ENCODE peak calls at places on chromosomes 1 and 21, in seven cellular contexts. M is HCT116, E is K562, C is SK-N-SH, P is H1, S is GM12878, W is HepG2. G is an unnamed sample.

GRCh38 chr1:88973520-88974137 is 18.8 kb downstream of the KYAT3 start:
- DNase-seq in M (peak; percentile 33), E (peak; percentile 24), C (no peak), P (no peak), S (no peak), W (peak; percentile 38), G (peak; percentile 69)

GRCh38 chr1:39359028-39359570 is 132.3 kb upstream of the BMP8A start:
- DNase-seq in M (no peak), E (no peak), C (no peak), P (no peak), S (no peak), W (no peak), G (no peak)

GRCh38 chr1:100152271-100152670 is 19.3 kb downstream of the TRMT13 start:
- DNase-seq in M (no peak), E (no peak), C (no peak), P (no peak), S (no peak), W (no peak), G (no peak)

GRCh38 chr21:46205766-46206162 is 21.5 kb upstream of the SPATC1L start:
- DNase-seq in M (no peak), E (no peak), C (no peak), P (no peak), S (no peak), W (no peak), G (no peak)

GRCh38 chr1:214518387-214518786 is 33.0 kb downstream of the PTPN14 start:
- DNase-seq in M (no peak), E (no peak), C (no peak), P (no peak), S (no peak), W (no peak), G (no peak)

GRCh38 chr1:228369608-228370438 is 36.8 kb downstream of the TRIM11 start:
- DNase-seq in M (no peak), E (no peak), C (no peak), P (no peak), S (no peak), W (no peak), G (no peak)

GRCh38 chr1:92543131-92544055 is 56.7 kb upstream of the GFI1 start:
- DNase-seq in M (no peak), E (no peak), C (no peak), P (no peak), S (no peak), W (no peak), G (no peak)

GRCh38 chr21:25967566-25968438 is 202.8 kb downstream of the APP start:
- DNase-seq in M (no peak), E (no peak), C (no peak), P (no peak), S (peak; percentile 44), W (no peak), G (no peak)

GRCh38 chr1:25232027-25232865 is at the start of gene SYF2:
- DNase-seq in M (peak; percentile 84), E (peak; percentile 93), C (peak; percentile 93), P (peak; percentile 93), S (peak; percentile 81), W (peak; percentile 93), G (peak; percentile 98)
- TF ChIP-seq POLR2AphosphoS5 in M (peak; percentile 62), E (peak; percentile 87), C (peak; percentile 64), P (peak; percentile 83), S (peak; percentile 83), W (peak; percentile 82), G (peak; percentile 87)

GRCh38 chr1:42359466-42359865 is 21.1 kb upstream of the RIMKLA start:
- DNase-seq in M (no peak), E (no peak), C (no peak), P (no peak), S (no peak), W (no peak), G (no peak)
- H2AFZ ChIP-seq in M (no peak overlapping the region), E (no peak overlapping the region), C (no peak overlapping the region), P (no peak overlapping the region), S (no peak overlapping the region), W (no peak overlapping the region), G (no peak overlapping the region)

GRCh38 chr1:9929431-9930385 is 13.5 kb downstream of the LZIC start:
- DNase-seq in M (no peak), E (peak; percentile 63), C (no peak), P (peak; percentile 54), S (no peak), W (peak; percentile 97), G (peak; percentile 87)
- H3K27ac ChIP-seq in M (no peak overlapping the region), E (peak overlapping the region; percentile 86), C (no peak overlapping the region), P (no peak overlapping the region), S (no peak overlapping the region), W (peak overlapping the region; percentile 99), G (peak overlapping the region; percentile 46)

GRCh38 chr1:48560577-48560976 is 88.6 kb upstream of the SPATA6 start:
- DNase-seq in M (no peak), E (no peak), C (no peak), P (no peak), S (no peak), W (no peak), G (no peak)
- TF ChIP-seq POLR2AphosphoS5 in M (no peak), E (no peak), C (no peak), P (no peak), S (no peak), W (no peak), G (no peak)

DNA sequence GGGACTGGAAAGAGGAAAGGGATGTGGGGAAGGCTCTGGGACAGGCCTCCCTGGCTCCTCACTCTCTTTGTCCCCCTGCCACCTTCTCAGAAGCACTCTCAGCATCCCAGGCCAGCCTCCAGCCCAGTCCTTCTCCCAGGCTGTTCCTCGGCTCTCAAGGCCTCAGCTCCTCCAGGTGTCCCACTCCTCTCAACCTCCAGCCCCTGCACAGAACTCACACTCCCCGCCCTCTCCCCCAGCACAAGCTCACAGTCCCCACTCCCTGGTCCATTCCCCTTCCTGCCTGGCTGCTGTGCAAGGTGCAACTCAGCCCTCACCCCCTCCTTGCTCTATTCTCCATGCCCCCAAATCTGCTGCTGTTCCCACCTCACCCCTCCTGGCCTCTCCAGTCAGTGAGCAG is 185.0 kb downstream of the HIVEP3 start:
- DNase-seq in M (no peak), E (no peak), C (no peak), P (no peak), S (no peak), W (no peak), G (no peak)
- H2AFZ ChIP-seq in M (no peak overlapping the region), E (no peak overlapping the region), C (no peak overlapping the region), P (no peak overlapping the region), S (no peak overlapping the region), W (no peak overlapping the region), G (no peak overlapping the region)

GRCh38 chr1:155909894-155910293 is 1.3 kb downstream of the RIT1 start:
- DNase-seq in M (no peak), E (no peak), C (no peak), P (no peak), S (no peak), W (no peak), G (no peak)
- H3K27ac ChIP-seq in M (no peak overlapping the region), E (peak overlapping the region; percentile 73), C (peak overlapping the region; percentile 70), P (no peak overlapping the region), S (no peak overlapping the region), W (no peak overlapping the region), G (no peak overlapping the region)

GRCh38 chr1:36224537-36225297 is 474 bp downstream of the THRAP3 start:
- DNase-seq in M (peak; percentile 61), E (no peak), C (peak; percentile 84), P (peak; percentile 88), S (no peak), W (peak; percentile 89), G (peak; percentile 95)
- TF ChIP-seq POLR2AphosphoS5 in M (no peak), E (no peak), C (no peak), P (no peak), S (peak; percentile 46), W (no peak), G (peak; percentile 10)